ENCODE peak calls at places on chromosomes 1 and 21, in five cellular contexts. Z, E, V, T and F are unnamed samples.

GRCh38 chr21:44836666-44837471 is 19.0 kb upstream of the SUMO3 start:
- DNase-seq in Z (no peak), E (no peak), T (no peak), V (no peak), F (peak; percentile 30)

GRCh38 chr1:50060279-50060678 is 36.5 kb upstream of the AGBL4 start:
- DNase-seq in T (no peak), V (peak; percentile 5), Z (no peak), E (no peak), F (no peak)

GRCh38 chr1:234368320-234369032 is 4.8 kb upstream of the COA6 start:
- DNase-seq in Z (no peak), T (peak; percentile 1), E (no peak), V (no peak), F (no peak)

GRCh38 chr1:223487514-223488259 is 94.5 kb downstream of the CCDC185 start:
- DNase-seq in E (no peak), Z (no peak), T (no peak), V (no peak), F (no peak)

GRCh38 chr21:8988696-8989095 is 1532.7 kb upstream of the TPTE start:
- DNase-seq in T (no peak), V (no peak), E (no peak), Z (no peak), F (no peak)

GRCh38 chr1:114319480-114319879 is 165.8 kb upstream of the SYT6 start:
- DNase-seq in E (no peak), T (no peak), V (no peak), Z (no peak), F (no peak)

GRCh38 chr1:16152521-16153087 is 3.3 kb downstream of the EPHA2 start:
- DNase-seq in V (no peak), T (no peak), Z (no peak), E (no peak), F (no peak)

GRCh38 chr1:168637350-168637991 is 61.1 kb downstream of the XCL1 start:
- DNase-seq in V (no peak), E (peak; percentile 53), Z (peak; percentile 81), T (no peak), F (peak; percentile 80)

GRCh38 chr21:38140192-38140905 is 116.4 kb upstream of the KCNJ15 start:
- DNase-seq in E (no peak), V (peak; percentile 14), Z (peak; percentile 52), T (no peak), F (peak; percentile 23)

GRCh38 chr1:204837440-204838084 is 33.1 kb upstream of the NFASC start:
- DNase-seq in T (peak; percentile 4), Z (no peak), V (no peak), E (no peak), F (no peak)

GRCh38 chr1:209103135-209103534 is 480.4 kb upstream of the CAMK1G start:
- DNase-seq in T (no peak), V (no peak), Z (no peak), E (no peak), F (peak; percentile 17)

GRCh38 chr1:50424045-50424939 is 1.0 kb upstream of the DMRTA2 start:
- DNase-seq in T (no peak), Z (no peak), V (no peak), E (no peak), F (no peak)

GRCh38 chr1:180501865-180502360 is 464 bp downstream of the ACBD6 start:
- DNase-seq in E (no peak), T (peak; percentile 24), Z (peak; percentile 84), V (no peak), F (peak; percentile 92)

GRCh38 chr1:228500143-228500736 is 13.1 kb downstream of the RNF187 start:
- DNase-seq in Z (no peak), E (no peak), T (no peak), V (no peak), F (no peak)

GRCh38 chr1:114093624-114094302 is 59.9 kb downstream of the SYT6 start:
- DNase-seq in T (no peak), E (no peak), Z (no peak), V (no peak), F (no peak)

GRCh38 chr21:26064506-26064905 is 106.1 kb downstream of the APP start:
- DNase-seq in E (no peak), V (no peak), T (no peak), Z (no peak), F (no peak)

GRCh38 chr1:67458663-67459062 is 28.5 kb upstream of the SERBP1 start:
- DNase-seq in Z (no peak), E (no peak), T (no peak), V (no peak), F (no peak)